ENCODE peak calls at places on chromosomes 12 and 14, in nine cellular contexts. D, R, U, J, G, B, N, H and C are unnamed samples.

GRCh38 chr14:71688576-71688975 is 243.7 kb upstream of the RGS6 start:
- DNase-seq in D (no peak), R (no peak), U (peak; percentile 34), J (no peak), G (no peak), B (no peak), N (no peak), H (no peak), C (peak; percentile 46)

GRCh38 chr14:86334355-86334754 is 804.4 kb downstream of the FLRT2 start:
- DNase-seq in D (no peak), R (no peak), U (no peak), J (no peak), G (no peak), B (no peak), N (no peak), H (no peak), C (no peak)

GRCh38 chr14:101224356-101225115 is 321.0 kb upstream of the RTL1 start:
- DNase-seq in D (no peak), R (no peak), U (no peak), J (no peak), G (no peak), B (no peak), N (no peak), H (peak; percentile 82), C (no peak)

GRCh38 chr12:113332688-113333087 is 2.2 kb downstream of the SLC8B1 start:
- DNase-seq in D (no peak), R (no peak), U (no peak), J (no peak), G (no peak), B (no peak), N (no peak), H (no peak), C (no peak)

GRCh38 chr12:29241821-29242591 is 92.9 kb downstream of the FAR2 start:
- DNase-seq in D (no peak), R (peak; percentile 82), U (peak; percentile 50), J (peak; percentile 90), G (peak; percentile 28), B (no peak), N (peak; percentile 82), H (no peak), C (peak; percentile 80)

GRCh38 chr12:52004042-52004648 is 2.6 kb upstream of the TAMALIN start:
- DNase-seq in D (no peak), R (no peak), U (peak; percentile 62), J (peak; percentile 71), G (no peak), B (peak; percentile 78), N (peak; percentile 60), H (no peak), C (peak; percentile 70)

GRCh38 chr12:55875704-55876103 is 33.0 kb upstream of the MMP19 start:
- DNase-seq in D (no peak), R (no peak), U (no peak), J (no peak), G (no peak), B (no peak), N (no peak), H (no peak), C (no peak)

GRCh38 chr12:124687695-124688301 is 120.4 kb upstream of the NCOR2 start:
- DNase-seq in D (no peak), R (no peak), U (no peak), J (peak; percentile 88), G (no peak), B (no peak), N (no peak), H (no peak), C (peak; percentile 70)

GRCh38 chr12:75977952-75978671 is 53.5 kb downstream of the PHLDA1 start:
- DNase-seq in D (peak; percentile 53), R (peak; percentile 99), U (peak; percentile 96), J (no peak), G (peak; percentile 99), B (peak; percentile 87), N (peak; percentile 99), H (peak; percentile 95), C (peak; percentile 100)

GRCh38 chr14:67987596-67987995 is 168.0 kb downstream of the RAD51B start:
- DNase-seq in D (no peak), R (peak; percentile 76), U (no peak), J (no peak), G (no peak), B (no peak), N (no peak), H (no peak), C (peak; percentile 94)

GRCh38 chr14:105475916-105476845 is 1.6 kb downstream of the CRIP2 start:
- DNase-seq in D (no peak), R (no peak), U (peak; percentile 59), J (no peak), G (no peak), B (peak; percentile 46), N (peak; percentile 25), H (no peak), C (peak; percentile 50)

GRCh38 chr12:1670244-1670814 is 20.5 kb upstream of the ADIPOR2 start:
- DNase-seq in D (no peak), R (no peak), U (no peak), J (no peak), G (no peak), B (no peak), N (no peak), H (no peak), C (no peak)

GRCh38 chr12:80282761-80283160 is 161.3 kb upstream of the PTPRQ start:
- DNase-seq in D (no peak), R (peak; percentile 14), U (no peak), J (no peak), G (no peak), B (no peak), N (no peak), H (no peak), C (no peak)

GRCh38 chr12:84920331-84920730 is 7.7 kb upstream of the SLC6A15 start:
- DNase-seq in D (no peak), R (no peak), U (peak; percentile 48), J (no peak), G (no peak), B (no peak), N (peak; percentile 36), H (no peak), C (peak; percentile 41)

GRCh38 chr12:68406134-68406576 is 74.0 kb upstream of the MDM1 start:
- DNase-seq in D (no peak), R (peak; percentile 70), U (peak; percentile 45), J (peak; percentile 16), G (peak; percentile 82), B (peak; percentile 95), N (peak; percentile 91), H (no peak), C (peak; percentile 94)

GRCh38 chr12:106682594-106683234 is 91.8 kb upstream of the RIC8B start:
- DNase-seq in D (peak; percentile 20), R (no peak), U (no peak), J (no peak), G (no peak), B (no peak), N (peak; percentile 28), H (no peak), C (peak; percentile 51)
- TF ChIP-seq CTCF in D (peak; percentile 43), R (peak; percentile 35), U (no peak), J (peak; percentile 25), G (peak; percentile 5), B (peak; percentile 45), N (no peak), H (peak; percentile 43), C (peak; percentile 45)

GRCh38 chr12:104109446-104110271 is 28.4 kb downstream of the NFYB start:
- DNase-seq in D (no peak), R (no peak), U (no peak), J (no peak), G (no peak), B (no peak), N (no peak), H (no peak), C (no peak)
- TF ChIP-seq CTCF in D (peak; percentile 52), R (no peak), U (peak; percentile 25), J (no peak), G (no peak), B (no peak), N (no peak), H (peak; percentile 11), C (no peak)

DNA sequence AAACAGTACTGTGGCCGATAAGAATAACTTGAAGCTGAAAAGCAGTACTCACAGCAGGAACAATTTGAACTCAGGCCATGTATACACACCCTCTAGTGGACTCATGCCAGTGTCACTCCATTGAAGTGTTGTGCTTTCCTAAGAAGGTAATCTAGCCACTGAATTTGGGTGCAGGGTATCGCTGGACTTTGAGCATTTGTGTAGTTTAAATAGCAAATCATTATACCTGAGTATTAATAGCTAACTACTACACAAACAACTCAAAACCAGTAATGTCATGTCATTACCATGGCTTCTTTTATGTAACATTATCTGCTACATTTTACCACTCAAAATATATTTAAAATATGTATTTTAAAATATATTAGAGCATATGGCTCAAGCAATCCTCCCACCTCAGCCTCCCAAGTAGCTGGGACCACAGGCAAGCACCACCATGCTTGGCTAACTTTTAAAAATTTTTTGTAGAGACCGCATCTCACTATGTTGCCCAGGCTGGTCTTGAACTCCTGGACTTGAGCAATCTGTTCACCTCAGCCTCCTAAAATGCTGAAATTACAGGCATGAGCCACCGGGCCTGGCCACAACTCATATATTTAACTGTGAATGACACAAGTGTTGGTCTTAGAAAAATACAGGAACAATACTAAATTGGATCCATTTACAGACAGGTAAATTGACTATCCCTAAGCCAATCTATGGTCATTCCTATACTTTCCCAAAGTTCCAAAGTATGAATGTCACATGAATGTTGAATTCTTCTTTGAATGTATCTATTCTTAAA is 25.6 kb upstream of the ARID4A start:
- DNase-seq in D (peak; percentile 13), R (no peak), U (no peak), J (no peak), G (peak; percentile 5), B (no peak), N (peak; percentile 34), H (no peak), C (peak; percentile 48)
- TF ChIP-seq CTCF in D (peak; percentile 33), R (no peak), U (no peak), J (no peak), G (no peak), B (no peak), N (no peak), H (no peak), C (peak; percentile 18)

DNA sequence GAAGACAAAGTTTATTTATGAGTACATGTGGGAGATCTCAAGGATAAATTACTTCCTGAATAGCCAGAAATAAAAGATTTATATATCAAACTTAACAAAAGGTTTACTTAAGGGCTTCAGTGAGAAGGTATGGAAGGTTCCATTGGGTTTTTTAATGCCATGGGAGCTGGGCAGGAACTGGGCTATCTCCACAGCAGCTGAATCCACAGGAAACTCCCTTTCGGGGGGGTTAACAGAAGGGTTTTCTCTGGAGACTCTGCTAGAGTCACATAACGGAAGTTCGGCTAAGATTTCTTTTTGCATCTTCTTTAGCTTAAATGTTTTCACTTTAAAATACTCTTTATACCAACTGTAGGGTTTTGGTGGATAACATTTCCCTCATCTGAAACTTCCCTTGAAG is 113.5 kb downstream of the UNC79 start:
- DNase-seq in D (no peak), R (no peak), U (no peak), J (no peak), G (no peak), B (no peak), N (no peak), H (no peak), C (no peak)
- TF ChIP-seq CTCF in D (no peak), R (no peak), U (no peak), J (no peak), G (no peak), B (no peak), N (no peak), H (no peak), C (no peak)

DNA sequence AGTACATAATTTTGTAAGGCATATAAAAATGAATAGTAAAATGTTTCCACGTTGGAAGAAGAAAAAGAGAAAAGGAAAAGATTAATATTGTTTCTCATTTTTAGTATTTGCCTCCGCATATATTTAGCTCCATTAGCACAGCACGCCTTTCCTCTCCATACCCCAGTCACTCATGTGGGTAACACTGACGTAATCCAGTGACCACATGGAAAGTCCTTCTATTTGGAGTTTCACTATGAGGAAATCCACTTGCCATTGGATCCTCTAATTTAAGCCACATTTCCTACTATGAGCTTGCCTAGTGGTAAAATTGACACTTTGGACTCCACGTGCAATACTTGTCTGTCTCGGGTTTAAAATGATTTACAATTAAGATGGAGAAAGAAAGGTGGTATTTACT is 5.7 kb upstream of the SLCO1A2 start:
- DNase-seq in D (no peak), R (no peak), U (no peak), J (no peak), G (no peak), B (no peak), N (no peak), H (no peak), C (no peak)
- TF ChIP-seq CTCF in D (no peak), R (no peak), U (no peak), J (no peak), G (no peak), B (no peak), N (no peak), H (no peak), C (no peak)